ENCODE peak calls at places on chromosomes 7 and 10, in eight cellular contexts. One of them, this sample, is unnamed.

GRCh38 chr10:24237801-24238390 is 29.0 kb downstream of the KIAA1217 start:
- DNase-seq in thoracic aorta: no peak
- DNase-seq in upper lobe of left lung: no peak
- DNase-seq in AG09309: no peak
- DNase-seq in adrenal gland: no peak
- DNase-seq in A549: no peak
- DNase-seq in foreskin fibroblast: no peak
- DNase-seq in AG10803: no peak
- DNase-seq in this sample: no peak

GRCh38 chr7:80581472-80581871 is 57.0 kb upstream of the CD36 start:
- DNase-seq in thoracic aorta: no peak
- DNase-seq in upper lobe of left lung: no peak
- DNase-seq in AG09309: no peak
- DNase-seq in adrenal gland: no peak
- DNase-seq in A549: no peak
- DNase-seq in foreskin fibroblast: peak
- DNase-seq in AG10803: no peak
- DNase-seq in this sample: no peak

GRCh38 chr7:115975766-115976165 is 54.8 kb downstream of the TFEC start:
- DNase-seq in thoracic aorta: no peak
- DNase-seq in upper lobe of left lung: no peak
- DNase-seq in AG09309: no peak
- DNase-seq in adrenal gland: no peak
- DNase-seq in A549: no peak
- DNase-seq in foreskin fibroblast: no peak
- DNase-seq in AG10803: no peak
- DNase-seq in this sample: no peak

GRCh38 chr7:53607961-53608360 is 572.5 kb downstream of the POM121L12 start:
- DNase-seq in thoracic aorta: no peak
- DNase-seq in upper lobe of left lung: no peak
- DNase-seq in AG09309: no peak
- DNase-seq in adrenal gland: no peak
- DNase-seq in A549: no peak
- DNase-seq in foreskin fibroblast: no peak
- DNase-seq in AG10803: no peak
- DNase-seq in this sample: no peak

GRCh38 chr10:132914732-132915131 is 27.6 kb downstream of the CFAP46 start:
- DNase-seq in thoracic aorta: no peak
- DNase-seq in upper lobe of left lung: no peak
- DNase-seq in AG09309: no peak
- DNase-seq in adrenal gland: no peak
- DNase-seq in A549: no peak
- DNase-seq in foreskin fibroblast: no peak
- DNase-seq in AG10803: no peak
- DNase-seq in this sample: no peak

GRCh38 chr10:36448760-36449681 is 676.4 kb upstream of the ANKRD30A start:
- DNase-seq in thoracic aorta: no peak
- DNase-seq in upper lobe of left lung: no peak
- DNase-seq in AG09309: no peak
- DNase-seq in adrenal gland: no peak
- DNase-seq in A549: no peak
- DNase-seq in foreskin fibroblast: no peak
- DNase-seq in AG10803: no peak
- DNase-seq in this sample: no peak

GRCh38 chr10:17229967-17230682 is 2.1 kb downstream of the VIM start:
- DNase-seq in thoracic aorta: no peak
- DNase-seq in upper lobe of left lung: peak
- DNase-seq in AG09309: no peak
- DNase-seq in adrenal gland: peak
- DNase-seq in A549: peak
- DNase-seq in foreskin fibroblast: no peak
- DNase-seq in AG10803: peak
- DNase-seq in this sample: peak

GRCh38 chr7:30143748-30144251 is 9.0 kb downstream of the MTURN start:
- DNase-seq in thoracic aorta: no peak
- DNase-seq in upper lobe of left lung: no peak
- DNase-seq in AG09309: no peak
- DNase-seq in adrenal gland: no peak
- DNase-seq in A549: no peak
- DNase-seq in foreskin fibroblast: peak
- DNase-seq in AG10803: peak
- DNase-seq in this sample: no peak

GRCh38 chr10:77004917-77005564 is 632.6 kb downstream of the KCNMA1 start:
- DNase-seq in thoracic aorta: no peak
- DNase-seq in upper lobe of left lung: no peak
- DNase-seq in AG09309: peak
- DNase-seq in adrenal gland: no peak
- DNase-seq in A549: peak
- DNase-seq in foreskin fibroblast: peak
- DNase-seq in AG10803: peak
- DNase-seq in this sample: no peak

GRCh38 chr7:151237244-151238189 is 5.2 kb downstream of the CHPF2 start:
- DNase-seq in thoracic aorta: no peak
- DNase-seq in upper lobe of left lung: no peak
- DNase-seq in AG09309: no peak
- DNase-seq in adrenal gland: no peak
- DNase-seq in A549: no peak
- DNase-seq in foreskin fibroblast: no peak
- DNase-seq in AG10803: no peak
- DNase-seq in this sample: no peak

GRCh38 chr7:23183279-23184012 is 1.6 kb downstream of the NUP42 start:
- DNase-seq in thoracic aorta: no peak
- DNase-seq in upper lobe of left lung: no peak
- DNase-seq in AG09309: no peak
- DNase-seq in adrenal gland: no peak
- DNase-seq in A549: no peak
- DNase-seq in foreskin fibroblast: no peak
- DNase-seq in AG10803: peak
- DNase-seq in this sample: no peak

GRCh38 chr10:66803174-66803573 is 122.7 kb upstream of the LRRTM3 start:
- DNase-seq in thoracic aorta: no peak
- DNase-seq in upper lobe of left lung: no peak
- DNase-seq in AG09309: no peak
- DNase-seq in adrenal gland: no peak
- DNase-seq in A549: no peak
- DNase-seq in foreskin fibroblast: no peak
- DNase-seq in AG10803: no peak
- DNase-seq in this sample: no peak

GRCh38 chr7:768881-769504 is 41.9 kb upstream of the PRKAR1B start:
- DNase-seq in thoracic aorta: no peak
- DNase-seq in upper lobe of left lung: no peak
- DNase-seq in AG09309: no peak
- DNase-seq in adrenal gland: peak
- DNase-seq in A549: no peak
- DNase-seq in foreskin fibroblast: no peak
- DNase-seq in AG10803: no peak
- DNase-seq in this sample: no peak

GRCh38 chr7:28479507-28479947 is 67.2 kb downstream of the CREB5 start:
- DNase-seq in thoracic aorta: no peak
- DNase-seq in upper lobe of left lung: no peak
- DNase-seq in AG09309: no peak
- DNase-seq in adrenal gland: no peak
- DNase-seq in A549: no peak
- DNase-seq in foreskin fibroblast: no peak
- DNase-seq in AG10803: no peak
- DNase-seq in this sample: peak

GRCh38 chr7:35551682-35552081 is 143.3 kb downstream of the HERPUD2 start:
- DNase-seq in thoracic aorta: no peak
- DNase-seq in upper lobe of left lung: no peak
- DNase-seq in AG09309: no peak
- DNase-seq in adrenal gland: no peak
- DNase-seq in A549: no peak
- DNase-seq in foreskin fibroblast: no peak
- DNase-seq in AG10803: no peak
- DNase-seq in this sample: no peak

GRCh38 chr7:79211724-79212123 is 241.7 kb downstream of the MAGI2 start:
- DNase-seq in thoracic aorta: no peak
- DNase-seq in upper lobe of left lung: no peak
- DNase-seq in AG09309: no peak
- DNase-seq in adrenal gland: no peak
- DNase-seq in A549: no peak
- DNase-seq in foreskin fibroblast: no peak
- DNase-seq in AG10803: no peak
- DNase-seq in this sample: no peak

GRCh38 chr7:130942211-130942964 is 208.4 kb upstream of the KLF14 start:
- DNase-seq in thoracic aorta: no peak
- DNase-seq in upper lobe of left lung: peak
- DNase-seq in AG09309: no peak
- DNase-seq in adrenal gland: peak
- DNase-seq in A549: peak
- DNase-seq in foreskin fibroblast: peak
- DNase-seq in AG10803: peak
- DNase-seq in this sample: no peak

GRCh38 chr7:72325561-72325960 is 86.6 kb downstream of the CALN1 start:
- DNase-seq in thoracic aorta: no peak
- DNase-seq in upper lobe of left lung: no peak
- DNase-seq in AG09309: no peak
- DNase-seq in adrenal gland: no peak
- DNase-seq in A549: no peak
- DNase-seq in foreskin fibroblast: no peak
- DNase-seq in AG10803: no peak
- DNase-seq in this sample: no peak

GRCh38 chr10:71865561-71866041 is 14.6 kb upstream of the PSAP start:
- DNase-seq in thoracic aorta: no peak
- DNase-seq in upper lobe of left lung: no peak
- DNase-seq in AG09309: no peak
- DNase-seq in adrenal gland: peak
- DNase-seq in A549: peak
- DNase-seq in foreskin fibroblast: no peak
- DNase-seq in AG10803: no peak
- DNase-seq in this sample: no peak

GRCh38 chr10:118195729-118196128 is 146.4 kb downstream of the FAM204A start:
- DNase-seq in thoracic aorta: no peak
- DNase-seq in upper lobe of left lung: no peak
- DNase-seq in AG09309: no peak
- DNase-seq in adrenal gland: no peak
- DNase-seq in A549: no peak
- DNase-seq in foreskin fibroblast: no peak
- DNase-seq in AG10803: no peak
- DNase-seq in this sample: no peak

GRCh38 chr7:140358771-140359095 is 39.6 kb downstream of the SLC37A3 start:
- DNase-seq in thoracic aorta: no peak
- DNase-seq in upper lobe of left lung: peak
- DNase-seq in AG09309: no peak
- DNase-seq in adrenal gland: peak
- DNase-seq in A549: no peak
- DNase-seq in foreskin fibroblast: no peak
- DNase-seq in AG10803: no peak
- DNase-seq in this sample: no peak
- H3K4me3 ChIP-seq in thoracic aorta: peak
- H3K4me3 ChIP-seq in upper lobe of left lung: peak
- H3K4me3 ChIP-seq in AG09309: no peak
- H3K4me3 ChIP-seq in adrenal gland: no peak
- H3K4me3 ChIP-seq in A549: no peak
- H3K4me3 ChIP-seq in foreskin fibroblast: no peak
- H3K4me3 ChIP-seq in AG10803: no peak
- H3K4me3 ChIP-seq in this sample: no peak

DNA sequence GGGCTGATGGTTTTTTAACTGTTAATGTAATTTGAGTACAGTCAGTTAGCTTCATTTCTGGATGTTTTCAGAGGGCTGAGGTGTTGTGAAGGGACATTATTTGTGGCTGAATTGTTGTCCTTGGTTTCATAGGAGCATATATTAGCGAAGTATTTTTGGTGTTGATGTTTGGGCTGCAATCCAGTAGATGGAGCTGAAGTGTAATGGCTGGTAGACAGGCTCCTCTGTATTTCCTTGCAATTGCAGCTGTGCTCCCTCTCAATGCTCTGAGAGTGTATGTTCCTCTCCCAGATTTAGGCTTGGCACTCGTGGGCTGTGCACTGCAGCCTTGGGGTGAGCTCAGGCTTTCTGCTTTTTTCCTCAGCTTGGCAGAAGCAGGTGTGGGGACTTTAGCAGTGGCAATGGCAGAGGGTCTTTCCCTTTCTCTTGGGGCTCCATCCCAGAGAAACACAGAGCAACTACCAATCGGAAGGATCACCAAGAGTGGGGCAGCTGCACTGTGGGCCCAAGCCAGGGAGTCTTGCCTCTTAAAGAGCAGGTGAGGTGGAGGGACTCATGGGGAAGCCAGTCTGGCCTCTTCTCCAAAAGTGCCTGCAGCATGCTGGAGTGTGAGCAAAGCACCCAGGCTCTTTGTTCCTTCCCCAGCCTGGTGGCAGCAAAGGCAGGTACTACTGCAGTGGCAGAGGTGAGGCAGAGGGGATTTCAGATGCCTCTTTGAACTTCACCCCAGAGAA is 544.4 kb downstream of the SH2D4B start:
- DNase-seq in thoracic aorta: no peak
- DNase-seq in upper lobe of left lung: no peak
- DNase-seq in AG09309: no peak
- DNase-seq in adrenal gland: no peak
- DNase-seq in A549: peak
- DNase-seq in foreskin fibroblast: no peak
- DNase-seq in AG10803: no peak
- DNase-seq in this sample: no peak
- TF ChIP-seq CTCF in thoracic aorta: no peak
- TF ChIP-seq CTCF in upper lobe of left lung: no peak
- TF ChIP-seq CTCF in AG09309: no peak
- TF ChIP-seq CTCF in adrenal gland: no peak
- TF ChIP-seq CTCF in A549: no peak
- TF ChIP-seq CTCF in foreskin fibroblast: no peak
- TF ChIP-seq CTCF in AG10803: no peak
- TF ChIP-seq CTCF in this sample: peak

GRCh38 chr10:35130588-35131146 is 4.0 kb downstream of the CREM start:
- DNase-seq in thoracic aorta: no peak
- DNase-seq in upper lobe of left lung: no peak
- DNase-seq in AG09309: no peak
- DNase-seq in adrenal gland: no peak
- DNase-seq in A549: no peak
- DNase-seq in foreskin fibroblast: no peak
- DNase-seq in AG10803: no peak
- DNase-seq in this sample: no peak
- H3K4me3 ChIP-seq in thoracic aorta: no peak
- H3K4me3 ChIP-seq in upper lobe of left lung: no peak
- H3K4me3 ChIP-seq in AG09309: no peak
- H3K4me3 ChIP-seq in adrenal gland: no peak
- H3K4me3 ChIP-seq in A549: no peak
- H3K4me3 ChIP-seq in foreskin fibroblast: no peak
- H3K4me3 ChIP-seq in AG10803: no peak
- H3K4me3 ChIP-seq in this sample: peak

DNA sequence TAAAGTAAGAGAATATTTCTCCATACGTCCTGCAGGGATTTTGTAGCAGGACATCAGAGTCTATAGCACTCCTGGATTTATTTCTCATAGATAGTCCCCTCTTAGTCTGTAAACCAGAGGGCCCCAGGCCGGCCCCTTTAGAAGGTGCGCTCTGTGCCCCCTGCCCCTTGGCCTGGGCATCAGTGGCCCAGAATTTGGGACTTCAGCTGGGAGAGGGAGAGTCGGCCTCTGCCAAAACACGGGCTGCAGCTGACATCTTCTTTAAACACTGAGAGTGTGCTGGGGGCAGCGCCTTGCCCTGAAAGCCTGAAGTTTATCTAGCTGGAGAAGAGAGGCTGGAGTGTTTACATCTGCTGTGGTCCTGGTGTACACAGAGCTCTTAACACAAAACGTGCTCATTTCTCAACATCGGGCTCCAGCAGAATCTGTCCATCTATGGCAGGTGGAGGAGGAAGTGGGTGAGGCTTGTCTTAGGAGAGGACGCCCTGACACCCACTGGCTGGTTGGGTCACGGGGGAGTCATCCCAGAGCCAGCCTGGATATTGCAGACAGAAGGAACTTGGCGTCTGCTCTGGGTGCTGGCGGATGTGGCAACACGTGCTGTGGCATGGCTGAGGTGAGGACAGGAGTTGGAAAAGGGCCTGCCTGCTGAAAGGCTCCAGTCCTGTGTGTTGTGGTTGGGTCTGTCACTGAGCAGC is 5.0 kb upstream of the TACR2 start:
- DNase-seq in thoracic aorta: no peak
- DNase-seq in upper lobe of left lung: peak
- DNase-seq in AG09309: no peak
- DNase-seq in adrenal gland: no peak
- DNase-seq in A549: no peak
- DNase-seq in foreskin fibroblast: no peak
- DNase-seq in AG10803: no peak
- DNase-seq in this sample: no peak
- TF ChIP-seq CTCF in thoracic aorta: no peak
- TF ChIP-seq CTCF in upper lobe of left lung: no peak
- TF ChIP-seq CTCF in AG09309: no peak
- TF ChIP-seq CTCF in adrenal gland: no peak
- TF ChIP-seq CTCF in A549: no peak
- TF ChIP-seq CTCF in foreskin fibroblast: no peak
- TF ChIP-seq CTCF in AG10803: no peak
- TF ChIP-seq CTCF in this sample: no peak